ENCODE peak calls at places on chromosomes 5 and 9, in four cellular contexts. One of them, this sample, is unnamed.

GRCh38 chr9:114238919-114239879 is 83.7 kb upstream of the ORM1 start:
- DNase-seq in left lung: no peak
- DNase-seq in OCI-LY7: peak
- DNase-seq in heart left ventricle: peak
- DNase-seq in this sample: no peak

GRCh38 chr9:121272401-121272948 is 4.5 kb downstream of the GSN start:
- DNase-seq in heart left ventricle: no peak
- DNase-seq in left lung: no peak
- DNase-seq in OCI-LY7: no peak
- DNase-seq in this sample: no peak

GRCh38 chr9:98823666-98824334 is 16.3 kb downstream of the GALNT12 start:
- DNase-seq in OCI-LY7: no peak
- DNase-seq in left lung: no peak
- DNase-seq in heart left ventricle: no peak
- DNase-seq in this sample: no peak

GRCh38 chr9:98219364-98219716 is 26.9 kb upstream of the CORO2A start:
- DNase-seq in OCI-LY7: no peak
- DNase-seq in left lung: no peak
- DNase-seq in heart left ventricle: no peak
- DNase-seq in this sample: no peak

GRCh38 chr9:38144421-38144820 is 75.4 kb upstream of the SHB start:
- DNase-seq in OCI-LY7: no peak
- DNase-seq in heart left ventricle: no peak
- DNase-seq in left lung: no peak
- DNase-seq in this sample: peak

GRCh38 chr5:29942089-29942488 is 1251.4 kb upstream of the CDH6 start:
- DNase-seq in heart left ventricle: no peak
- DNase-seq in OCI-LY7: no peak
- DNase-seq in left lung: no peak
- DNase-seq in this sample: no peak

GRCh38 chr9:136853596-136854112 is 1.5 kb downstream of the MAMDC4 start:
- DNase-seq in heart left ventricle: no peak
- DNase-seq in OCI-LY7: peak
- DNase-seq in left lung: no peak
- DNase-seq in this sample: no peak

GRCh38 chr9:105858284-105858683 is 163.9 kb downstream of the TMEM38B start:
- DNase-seq in heart left ventricle: no peak
- DNase-seq in OCI-LY7: no peak
- DNase-seq in left lung: no peak
- DNase-seq in this sample: no peak

GRCh38 chr9:91421022-91421765 is 2.4 kb downstream of the NFIL3 start:
- DNase-seq in heart left ventricle: peak
- DNase-seq in left lung: peak
- DNase-seq in OCI-LY7: no peak
- DNase-seq in this sample: no peak

GRCh38 chr5:118692811-118693342 is 295.5 kb downstream of the DTWD2 start:
- DNase-seq in OCI-LY7: no peak
- DNase-seq in heart left ventricle: no peak
- DNase-seq in left lung: no peak
- DNase-seq in this sample: no peak

GRCh38 chr9:129312251-129312650 is 134.2 kb upstream of the IER5L start:
- DNase-seq in left lung: peak
- DNase-seq in heart left ventricle: no peak
- DNase-seq in OCI-LY7: no peak
- DNase-seq in this sample: no peak

GRCh38 chr9:76403352-76403751 is 9.1 kb upstream of the RFK start:
- DNase-seq in heart left ventricle: no peak
- DNase-seq in OCI-LY7: peak
- DNase-seq in left lung: no peak
- DNase-seq in this sample: peak

GRCh38 chr5:130141689-130142320 is 237.5 kb downstream of the CHSY3 start:
- DNase-seq in OCI-LY7: no peak
- DNase-seq in heart left ventricle: no peak
- DNase-seq in left lung: no peak
- DNase-seq in this sample: no peak

GRCh38 chr5:143585970-143586369 is 182.5 kb upstream of the NR3C1 start:
- DNase-seq in left lung: no peak
- DNase-seq in OCI-LY7: no peak
- DNase-seq in heart left ventricle: no peak
- DNase-seq in this sample: no peak

GRCh38 chr5:90434116-90434714 is 24.7 kb upstream of the CETN3 start:
- DNase-seq in OCI-LY7: peak
- DNase-seq in heart left ventricle: no peak
- DNase-seq in left lung: no peak
- DNase-seq in this sample: peak

GRCh38 chr5:175443514-175444059 is 395 bp downstream of the DRD1 start:
- DNase-seq in heart left ventricle: no peak
- DNase-seq in OCI-LY7: no peak
- DNase-seq in left lung: no peak
- DNase-seq in this sample: no peak

GRCh38 chr5:175444905-175445456 is 999 bp upstream of the DRD1 start:
- DNase-seq in heart left ventricle: no peak
- DNase-seq in OCI-LY7: no peak
- DNase-seq in left lung: no peak
- DNase-seq in this sample: no peak

GRCh38 chr5:175448276-175448675 is 4.3 kb upstream of the DRD1 start:
- DNase-seq in OCI-LY7: no peak
- DNase-seq in left lung: no peak
- DNase-seq in heart left ventricle: no peak
- DNase-seq in this sample: no peak

GRCh38 chr5:175447571-175447970 is 3.6 kb upstream of the DRD1 start:
- DNase-seq in heart left ventricle: no peak
- DNase-seq in left lung: no peak
- DNase-seq in OCI-LY7: no peak
- DNase-seq in this sample: no peak

DNA sequence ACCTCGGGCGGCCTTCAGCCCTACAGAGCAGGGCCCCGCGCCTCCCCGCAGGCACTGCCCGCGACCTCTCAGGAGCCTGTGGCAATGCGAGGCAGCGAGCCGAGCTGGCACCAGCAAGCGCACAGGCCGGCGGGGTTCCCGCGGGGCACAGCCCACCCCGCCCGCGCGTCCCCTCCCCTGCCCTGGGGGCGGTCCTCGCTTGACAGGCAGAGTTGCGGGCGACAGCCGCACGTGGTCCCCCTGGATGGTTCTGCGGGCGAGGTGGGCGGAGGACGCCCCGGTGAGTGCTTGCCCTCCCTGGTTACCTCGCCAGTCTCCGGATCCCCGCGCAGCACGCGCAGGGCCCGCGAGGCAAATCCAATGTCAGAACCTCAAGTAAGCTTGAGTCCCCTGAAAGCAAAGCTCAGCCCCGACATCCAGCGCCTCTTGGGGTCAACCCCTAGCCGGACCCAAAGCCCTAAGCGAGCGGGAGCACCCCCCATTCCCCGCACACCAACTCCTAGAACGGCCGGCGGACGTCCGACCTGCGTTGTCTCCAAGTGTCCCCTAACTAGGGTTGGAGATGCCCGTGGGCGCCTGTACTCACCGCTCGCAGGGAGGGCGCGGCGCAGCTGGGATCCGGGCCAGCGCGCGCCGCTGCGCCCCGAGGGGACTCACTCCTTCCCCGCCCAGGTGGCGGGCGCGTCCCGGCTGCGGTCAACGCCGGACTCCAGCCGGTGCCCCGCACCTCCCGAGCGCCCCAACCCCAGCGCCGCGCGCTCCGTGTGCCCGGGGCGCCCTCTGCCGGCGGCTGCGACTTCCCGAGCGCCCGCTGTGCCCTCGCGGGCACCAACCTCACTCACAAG is at the start of gene DRD1:
- DNase-seq in left lung: no peak
- DNase-seq in OCI-LY7: peak
- DNase-seq in heart left ventricle: no peak
- DNase-seq in this sample: no peak
- H3K4me3 ChIP-seq in left lung: peak
- H3K4me3 ChIP-seq in OCI-LY7: no peak
- H3K4me3 ChIP-seq in heart left ventricle: peak
- H3K4me3 ChIP-seq in this sample: peak

GRCh38 chr9:89478821-89479668 is 18.9 kb downstream of the SEMA4D start:
- DNase-seq in heart left ventricle: no peak
- DNase-seq in OCI-LY7: no peak
- DNase-seq in left lung: no peak
- DNase-seq in this sample: no peak

GRCh38 chr9:89475891-89476440 is 21.9 kb downstream of the SEMA4D start:
- DNase-seq in OCI-LY7: no peak
- DNase-seq in heart left ventricle: no peak
- DNase-seq in left lung: no peak
- DNase-seq in this sample: no peak

GRCh38 chr9:89477395-89477794 is 20.5 kb downstream of the SEMA4D start:
- DNase-seq in OCI-LY7: no peak
- DNase-seq in left lung: no peak
- DNase-seq in heart left ventricle: no peak
- DNase-seq in this sample: no peak

GRCh38 chr9:89476546-89476945 is 21.4 kb downstream of the SEMA4D start:
- DNase-seq in left lung: no peak
- DNase-seq in OCI-LY7: no peak
- DNase-seq in heart left ventricle: no peak
- DNase-seq in this sample: no peak

DNA sequence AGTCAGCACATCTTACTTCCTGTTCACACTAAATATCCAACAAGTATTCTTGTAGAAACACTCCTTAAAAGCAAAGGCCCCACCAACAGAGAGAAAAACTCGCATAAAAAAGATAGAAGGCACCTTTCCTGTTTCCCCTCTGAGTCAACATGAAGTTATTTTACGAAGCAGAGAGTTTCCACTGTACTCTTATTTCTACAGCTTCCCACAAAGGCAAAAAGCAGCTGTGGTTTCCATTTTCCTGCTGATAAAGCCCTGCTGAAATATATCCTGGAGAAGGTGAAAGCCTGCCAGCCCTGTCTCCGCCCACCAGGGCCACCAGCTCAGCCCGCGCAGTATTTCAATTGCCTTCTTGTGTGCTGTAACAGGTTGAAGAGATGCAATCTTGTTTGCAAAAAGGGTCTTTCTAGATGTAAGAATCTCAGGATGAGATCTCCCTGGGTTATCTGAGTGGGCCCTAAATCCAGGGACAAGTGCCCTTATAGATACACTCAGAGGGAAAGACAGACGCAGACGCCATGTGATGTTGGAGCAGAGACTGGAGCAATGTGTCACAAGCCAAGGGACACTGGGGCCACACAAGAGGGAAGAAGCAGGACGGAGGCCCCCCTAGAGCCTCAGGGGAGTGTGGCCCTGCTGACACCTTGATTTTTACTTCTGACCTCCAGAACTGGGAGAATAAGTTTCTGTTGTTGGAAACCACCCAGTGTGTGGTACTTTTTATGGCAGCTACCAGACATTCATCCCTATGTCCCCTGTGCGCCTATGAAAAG is 19.9 kb downstream of the SEMA4D start:
- DNase-seq in left lung: no peak
- DNase-seq in OCI-LY7: no peak
- DNase-seq in heart left ventricle: no peak
- DNase-seq in this sample: peak
- TF ChIP-seq CTCF in left lung: no peak
- TF ChIP-seq CTCF in OCI-LY7: no peak
- TF ChIP-seq CTCF in heart left ventricle: no peak
- TF ChIP-seq CTCF in this sample: no peak

DNA sequence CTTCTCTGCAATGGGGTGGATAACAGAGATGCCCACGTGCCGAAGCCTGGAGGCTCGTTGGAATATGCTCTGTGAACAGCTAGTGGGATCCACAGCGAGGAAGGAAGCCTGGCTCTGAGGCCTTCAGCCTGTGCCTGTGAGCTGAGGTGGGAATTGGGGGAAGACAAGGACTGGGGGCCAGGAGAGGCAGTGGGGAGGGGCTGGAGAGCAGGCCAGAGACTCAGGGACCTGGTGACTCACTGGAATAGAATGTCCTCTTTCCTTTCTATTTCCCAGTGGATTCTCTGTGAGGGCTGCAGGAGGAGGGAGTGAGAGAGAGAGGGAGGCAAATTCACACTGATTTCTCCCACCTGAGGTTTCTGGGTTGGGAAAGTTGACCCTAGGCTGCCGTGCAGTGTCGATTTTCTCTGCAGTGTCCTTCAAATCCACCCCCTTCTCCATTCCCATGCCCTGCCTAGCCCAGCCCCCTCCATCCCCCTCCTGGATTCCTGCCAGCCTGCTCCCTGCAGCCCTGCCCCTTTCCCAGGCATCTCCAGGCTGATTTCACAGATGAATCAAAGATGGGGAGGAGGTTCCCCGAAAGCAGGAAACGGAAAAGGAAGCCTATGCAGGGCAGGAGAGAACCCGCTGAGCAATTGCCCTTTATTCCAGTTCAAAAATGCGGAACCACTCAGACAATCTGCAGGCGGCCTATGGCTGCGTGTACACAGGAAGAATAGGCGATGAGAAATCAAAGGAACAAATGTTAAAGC is 1.4 kb upstream of the SPAAR start:
- DNase-seq in heart left ventricle: peak
- DNase-seq in OCI-LY7: no peak
- DNase-seq in left lung: peak
- DNase-seq in this sample: peak
- H3K4me3 ChIP-seq in heart left ventricle: peak
- H3K4me3 ChIP-seq in OCI-LY7: no peak
- H3K4me3 ChIP-seq in left lung: no peak
- H3K4me3 ChIP-seq in this sample: peak

GRCh38 chr5:145921211-145921610 is 15.2 kb upstream of the SH3RF2 start:
- DNase-seq in left lung: no peak
- DNase-seq in heart left ventricle: no peak
- DNase-seq in OCI-LY7: no peak
- DNase-seq in this sample: no peak

GRCh38 chr5:145922059-145922458 is 14.3 kb upstream of the SH3RF2 start:
- DNase-seq in heart left ventricle: no peak
- DNase-seq in OCI-LY7: no peak
- DNase-seq in left lung: no peak
- DNase-seq in this sample: no peak

GRCh38 chr5:145918397-145918796 is 18.0 kb upstream of the SH3RF2 start:
- DNase-seq in heart left ventricle: no peak
- DNase-seq in left lung: no peak
- DNase-seq in OCI-LY7: no peak
- DNase-seq in this sample: no peak

GRCh38 chr5:145919413-145919812 is 17.0 kb upstream of the SH3RF2 start:
- DNase-seq in OCI-LY7: no peak
- DNase-seq in left lung: no peak
- DNase-seq in heart left ventricle: no peak
- DNase-seq in this sample: no peak

DNA sequence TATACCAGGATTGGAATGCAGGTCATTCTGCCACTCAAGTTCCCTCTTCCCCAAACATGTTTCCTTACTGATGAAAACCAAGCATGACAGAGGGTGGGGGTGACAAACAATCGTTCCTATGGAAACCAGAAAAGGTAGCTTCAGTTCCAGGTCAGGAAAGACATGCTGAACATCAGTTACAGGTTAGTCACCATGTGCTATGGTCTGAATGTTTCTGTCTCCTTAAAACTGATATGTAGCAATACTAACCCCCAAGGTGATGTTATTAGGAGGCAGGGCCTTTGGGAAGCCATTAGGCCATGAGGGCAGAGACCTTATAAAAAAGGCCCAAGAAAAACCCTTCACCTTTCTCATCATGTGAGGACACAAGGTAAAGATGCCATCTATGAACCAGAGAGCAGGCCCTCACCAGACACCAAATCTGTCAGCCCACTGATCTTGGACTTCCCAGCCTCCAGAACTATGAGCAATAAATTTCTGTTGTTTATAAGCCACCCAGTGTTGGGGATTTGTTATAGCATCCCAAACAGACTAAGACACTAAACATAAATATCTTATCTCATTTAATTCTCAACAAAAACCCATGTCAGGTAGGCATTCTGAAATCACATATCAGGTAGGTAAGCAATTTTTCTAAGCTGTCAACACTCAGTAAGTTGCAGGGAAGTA is 15.7 kb upstream of the SH3RF2 start:
- DNase-seq in OCI-LY7: no peak
- DNase-seq in heart left ventricle: no peak
- DNase-seq in left lung: no peak
- DNase-seq in this sample: no peak
- TF ChIP-seq CTCF in OCI-LY7: no peak
- TF ChIP-seq CTCF in heart left ventricle: no peak
- TF ChIP-seq CTCF in left lung: no peak
- TF ChIP-seq CTCF in this sample: no peak

This sample was measured in astrocyte of the cerebellum.